ENCODE peak calls at places on chromosome X, in nine cellular contexts. J, P, A, M, Z, K, U, N and I are unnamed samples.

GRCh38 chrX:34350552-34350951 is 218.4 kb upstream of the FAM47A start:
- DNase-seq in N (no peak), U (peak; percentile 3), Z (no peak), A (no peak), K (no peak), M (no peak), P (no peak), J (no peak), I (no peak)

GRCh38 chrX:148741441-148741840 is 241.0 kb downstream of the AFF2 start:
- DNase-seq in A (peak; percentile 8), U (no peak), M (no peak), Z (no peak), J (no peak), P (no peak), K (no peak), N (no peak), I (peak; percentile 2)

GRCh38 chrX:97787311-97787710 is 903.6 kb downstream of the RPA4 start:
- DNase-seq in N (no peak), J (no peak), U (no peak), P (no peak), K (no peak), Z (no peak), A (no peak), M (no peak), I (no peak)

GRCh38 chrX:48794993-48795501 is 6.8 kb upstream of the HDAC6 start:
- DNase-seq in U (peak; percentile 61), K (peak; percentile 61), A (no peak), N (no peak), M (no peak), P (peak; percentile 58), J (no peak), Z (no peak), I (no peak)

GRCh38 chrX:8042304-8042703 is 115.1 kb upstream of the PNPLA4 start:
- DNase-seq in P (no peak), M (no peak), N (peak; percentile 3), U (peak; percentile 31), Z (no peak), J (no peak), K (no peak), A (peak; percentile 40), I (peak; percentile 11)

GRCh38 chrX:10756365-10756915 is 136.1 kb upstream of the MID1 start:
- DNase-seq in Z (peak; percentile 18), K (peak; percentile 44), A (peak; percentile 19), U (peak; percentile 73), P (peak; percentile 85), M (no peak), N (no peak), J (no peak), I (no peak)

GRCh38 chrX:110242371-110242770 is 75.5 kb downstream of the AMMECR1 start:
- DNase-seq in J (no peak), N (no peak), U (no peak), A (no peak), K (no peak), M (no peak), P (no peak), Z (no peak), I (no peak)

GRCh38 chrX:3743821-3744439 is 30.5 kb upstream of the PRKX start:
- DNase-seq in U (no peak), Z (no peak), K (no peak), J (no peak), N (no peak), M (no peak), P (no peak), A (no peak), I (no peak)

GRCh38 chrX:140661657-140662056 is 47.9 kb upstream of the LINC00632 start:
- DNase-seq in P (peak; percentile 26), M (no peak), A (no peak), U (peak; percentile 1), N (no peak), Z (no peak), J (no peak), K (no peak), I (no peak)

GRCh38 chrX:18354369-18355329 is at the start of gene SCML2:
- DNase-seq in M (peak; percentile 42), P (peak; percentile 67), A (peak; percentile 39), K (peak; percentile 64), U (peak; percentile 31), Z (no peak), J (peak; percentile 62), N (peak; percentile 83), I (peak; percentile 71)

GRCh38 chrX:110050386-110050785 is 47.5 kb downstream of the TMEM164 start:
- DNase-seq in A (no peak), U (no peak), M (no peak), K (no peak), Z (no peak), N (no peak), P (no peak), J (no peak), I (peak; percentile 51)

GRCh38 chrX:39894626-39895025 is 203.1 kb downstream of the BCOR start:
- DNase-seq in M (no peak), K (peak; percentile 39), A (no peak), J (no peak), N (no peak), P (no peak), U (peak; percentile 62), Z (no peak), I (no peak)

GRCh38 chrX:117407449-117408170 is 709.0 kb downstream of the KLHL13 start:
- DNase-seq in A (no peak), P (no peak), J (no peak), Z (no peak), U (peak; percentile 1), N (no peak), M (no peak), K (no peak), I (no peak)

GRCh38 chrX:48904180-48904579 is 6.5 kb downstream of the PQBP1 start:
- DNase-seq in P (no peak), M (no peak), A (no peak), U (no peak), N (no peak), Z (no peak), J (no peak), K (no peak), I (no peak)

GRCh38 chrX:136310411-136310810 is 9.6 kb downstream of the ADGRG4 start:
- DNase-seq in P (peak; percentile 51), M (no peak), K (no peak), J (no peak), N (no peak), U (peak; percentile 75), A (peak; percentile 6), Z (no peak), I (no peak)

GRCh38 chrX:153934473-153935325 is at the start of gene NAA10:
- DNase-seq in Z (no peak), A (peak; percentile 73), N (peak; percentile 98), M (peak; percentile 83), K (peak; percentile 88), U (peak; percentile 83), P (peak; percentile 88), J (peak; percentile 75), I (peak; percentile 89)
- TF ChIP-seq EZH2phosphoT487 in Z (no peak), A (no peak), N (no peak), M (no peak), K (no peak), U (no peak), P (no peak), J (no peak), I (no peak)

DNA sequence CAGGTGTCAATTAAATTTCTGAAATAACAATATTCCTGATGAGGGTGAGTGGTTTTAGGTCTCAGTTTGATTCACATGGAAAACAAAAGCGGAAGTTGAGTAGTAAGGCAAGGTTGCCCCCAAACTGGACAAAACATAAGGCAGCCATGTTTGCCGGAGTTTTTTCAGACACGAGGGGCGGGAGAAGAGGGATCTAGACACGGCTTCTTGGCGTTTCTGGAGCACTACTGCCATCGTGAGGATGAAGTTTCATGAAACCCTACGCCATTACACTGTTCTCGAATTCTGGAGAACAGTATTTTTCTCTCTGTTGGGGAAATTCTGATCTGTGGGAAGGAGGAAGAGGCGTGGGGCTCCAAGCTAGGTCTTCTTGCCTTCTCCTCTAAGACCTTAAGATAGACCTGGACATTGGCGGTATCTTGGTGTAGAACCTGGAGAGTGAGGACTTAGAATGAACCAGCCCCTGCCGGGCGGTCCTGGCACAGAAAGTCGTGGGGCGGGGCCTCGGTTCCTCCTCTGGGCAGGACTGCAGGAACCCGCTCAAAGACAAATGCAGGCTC is 160.3 kb downstream of the OR13H1 start:
- DNase-seq in M (peak; percentile 83), Z (no peak), P (peak; percentile 12), A (peak; percentile 6), K (no peak), N (peak; percentile 64), U (peak; percentile 37), J (no peak), I (no peak)
- H3K27ac ChIP-seq in M (peak overlapping the region; percentile 73), Z (no peak overlapping the region), P (no peak overlapping the region), A (no peak overlapping the region), K (peak overlapping the region; percentile 31), N (no peak overlapping the region), U (no peak overlapping the region), J (no peak overlapping the region), I (no peak overlapping the region)

DNA sequence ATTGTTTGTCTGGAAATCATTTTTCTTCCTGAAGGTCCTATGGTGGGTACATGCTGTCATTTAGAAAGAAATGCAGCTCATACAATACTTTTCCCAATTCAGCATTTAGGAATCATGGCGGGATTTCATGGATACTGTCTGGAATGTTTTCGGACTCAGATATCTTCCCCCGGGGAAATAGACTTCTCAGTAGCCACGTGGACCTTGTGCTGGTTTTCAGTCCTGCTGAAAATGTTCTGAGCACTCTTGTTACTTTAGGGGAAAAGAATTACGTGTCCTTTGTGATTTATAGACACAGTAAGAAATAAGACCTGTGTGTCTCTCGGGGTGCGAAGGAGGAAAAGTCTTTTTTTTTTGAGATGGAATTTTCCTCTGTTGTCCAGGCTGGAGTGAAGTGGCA is 3.8 kb downstream of the CD99 start:
- DNase-seq in Z (no peak), N (no peak), P (peak; percentile 60), K (no peak), M (no peak), J (no peak), U (no peak), A (no peak), I (no peak)
- H3K4me1 ChIP-seq in Z (peaks cover 46% of the 10 kb centered on the region), N (no peaks in the 10 kb centered on the region), P (peaks cover 49% of the 10 kb centered on the region), K (peaks cover 52% of the 10 kb centered on the region), M (no peaks in the 10 kb centered on the region), J (peaks cover 59% of the 10 kb centered on the region), U (peaks cover 37% of the 10 kb centered on the region), A (peaks cover 21% of the 10 kb centered on the region), I (peaks cover 6% of the 10 kb centered on the region)

GRCh38 chrX:106950381-106950780 is 30.2 kb downstream of the CLDN2 start:
- DNase-seq in N (no peak), Z (no peak), J (no peak), K (no peak), U (no peak), M (no peak), P (no peak), A (no peak), I (no peak)

GRCh38 chrX:106948641-106949040 is 28.4 kb downstream of the CLDN2 start:
- DNase-seq in N (no peak), U (peak; percentile 86), P (peak; percentile 42), M (no peak), A (no peak), K (no peak), Z (no peak), J (no peak), I (no peak)

GRCh38 chrX:106949366-106949765 is 29.2 kb downstream of the CLDN2 start:
- DNase-seq in M (no peak), K (no peak), U (peak; percentile 14), N (no peak), J (no peak), P (no peak), Z (no peak), A (no peak), I (no peak)

GRCh38 chrX:106951230-106951629 is 31.0 kb downstream of the CLDN2 start:
- DNase-seq in U (no peak), A (no peak), P (no peak), N (no peak), K (no peak), M (no peak), Z (no peak), J (no peak), I (no peak)

GRCh38 chrX:106946449-106946848 is 26.2 kb downstream of the CLDN2 start:
- DNase-seq in U (peak; percentile 61), P (no peak), J (no peak), N (no peak), K (no peak), A (no peak), M (no peak), Z (no peak), I (no peak)
- TF ChIP-seq EZH2phosphoT487 in U (no peak), P (no peak), J (no peak), N (no peak), K (no peak), A (no peak), M (no peak), Z (no peak), I (no peak)